ENCODE peak calls at places on chromosomes 5 and 9, in seven cellular contexts. J, S, F, K, E, P and V are unnamed samples.

GRCh38 chr9:131395745-131396479 is 2.0 kb downstream of the PRRC2B start:
- DNase-seq in J (no peak), S (no peak), F (no peak), K (no peak), E (no peak), P (peak; percentile 76), V (no peak)

GRCh38 chr9:34628656-34629491 is at the start of gene ARID3C:
- DNase-seq in J (no peak), S (no peak), F (peak; percentile 53), K (no peak), E (peak; percentile 47), P (peak; percentile 49), V (no peak)

GRCh38 chr5:72194846-72195245 is 87.6 kb downstream of the MAP1B start:
- DNase-seq in J (no peak), S (no peak), F (no peak), K (peak; percentile 24), E (no peak), P (no peak), V (no peak)

GRCh38 chr5:850511-851006 is at the start of gene ZDHHC11:
- DNase-seq in J (no peak), S (no peak), F (peak; percentile 28), K (no peak), E (peak; percentile 71), P (no peak), V (peak; percentile 44)

GRCh38 chr9:36484124-36484523 is 84.1 kb upstream of the RNF38 start:
- DNase-seq in J (no peak), S (no peak), F (no peak), K (no peak), E (no peak), P (no peak), V (no peak)

GRCh38 chr9:36584626-36585460 is 12.1 kb downstream of the MELK start:
- DNase-seq in J (peak; percentile 66), S (peak; percentile 79), F (no peak), K (peak; percentile 92), E (no peak), P (peak; percentile 64), V (no peak)

GRCh38 chr5:131532016-131532640 is 102.9 kb downstream of the RAPGEF6 start:
- DNase-seq in J (no peak), S (peak; percentile 16), F (no peak), K (no peak), E (no peak), P (no peak), V (no peak)

GRCh38 chr9:135888126-135888765 is 19.1 kb downstream of the CAMSAP1 start:
- DNase-seq in J (no peak), S (no peak), F (no peak), K (no peak), E (no peak), P (no peak), V (no peak)

GRCh38 chr9:127686461-127687393 is 20.1 kb upstream of the CFAP157 start:
- DNase-seq in J (no peak), S (no peak), F (no peak), K (no peak), E (no peak), P (peak; percentile 46), V (no peak)

GRCh38 chr5:91928751-91929521 is 545.8 kb upstream of the ARRDC3 start:
- DNase-seq in J (no peak), S (peak; percentile 39), F (no peak), K (peak; percentile 37), E (no peak), P (peak; percentile 30), V (no peak)

GRCh38 chr9:101737705-101738565 is 512 bp downstream of the GRIN3A start:
- DNase-seq in J (no peak), S (no peak), F (peak; percentile 47), K (no peak), E (peak; percentile 51), P (peak; percentile 9), V (peak; percentile 30)

DNA sequence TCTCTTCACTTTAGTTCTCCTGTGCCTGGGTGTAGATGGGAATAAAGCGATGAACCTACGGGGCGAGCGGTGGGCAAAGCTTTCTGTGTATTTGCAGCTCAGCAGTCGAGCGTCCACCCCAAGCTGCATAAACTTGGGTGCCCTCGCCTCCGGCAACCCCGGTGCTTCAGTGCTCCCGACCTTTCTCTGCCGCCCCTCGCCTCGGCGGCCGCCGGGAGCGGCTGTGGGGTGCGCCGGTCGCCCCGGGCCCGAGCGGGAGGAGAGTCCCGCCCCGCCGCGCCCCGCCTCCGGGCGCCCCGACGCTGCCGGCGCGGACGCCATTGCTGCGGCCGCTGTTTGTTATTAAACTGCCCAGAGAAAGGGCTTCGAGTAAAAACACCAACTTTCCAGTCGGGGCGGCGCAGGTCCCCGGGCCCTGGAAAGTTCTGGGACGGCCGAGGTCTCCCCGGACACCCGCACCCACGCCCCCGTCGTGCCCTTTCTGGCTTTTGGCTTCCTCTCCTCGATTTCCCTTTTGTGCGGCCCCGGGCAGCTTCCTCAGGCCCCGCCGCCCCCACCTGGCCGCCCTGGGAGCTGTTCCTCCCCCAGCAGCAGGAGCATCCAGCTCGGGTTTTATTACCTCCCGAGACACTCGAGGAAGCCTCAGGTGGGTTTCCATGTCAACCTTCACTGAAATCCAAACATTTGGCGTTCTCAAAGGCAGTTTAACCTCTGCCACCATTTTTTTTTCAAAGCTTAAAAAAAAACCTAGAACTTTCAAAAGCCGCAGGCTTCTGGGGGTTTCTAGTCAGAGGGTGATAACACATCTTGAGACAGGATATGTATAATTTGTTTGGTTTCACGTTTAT is 334.3 kb downstream of the CWC27 start:
- DNase-seq in J (no peak), S (peak; percentile 62), F (peak; percentile 62), K (peak; percentile 75), E (peak; percentile 76), P (peak; percentile 60), V (no peak)
- TF ChIP-seq CTCF in J (peak; percentile 42), S (no peak), F (no peak), K (no peak), E (no peak), P (peak; percentile 53), V (no peak)

GRCh38 chr5:78536797-78537196 is 111.8 kb downstream of the LHFPL2 start:
- DNase-seq in J (no peak), S (no peak), F (no peak), K (no peak), E (no peak), P (no peak), V (no peak)

GRCh38 chr5:78530342-78531096 is 118.1 kb downstream of the LHFPL2 start:
- DNase-seq in J (peak; percentile 97), S (peak; percentile 93), F (no peak), K (peak; percentile 100), E (no peak), P (peak; percentile 34), V (no peak)

GRCh38 chr5:78534148-78535009 is 114.2 kb downstream of the LHFPL2 start:
- DNase-seq in J (peak; percentile 90), S (peak; percentile 88), F (no peak), K (peak; percentile 87), E (no peak), P (no peak), V (no peak)

GRCh38 chr5:78537406-78537805 is 111.2 kb downstream of the LHFPL2 start:
- DNase-seq in J (no peak), S (no peak), F (no peak), K (no peak), E (no peak), P (no peak), V (no peak)

DNA sequence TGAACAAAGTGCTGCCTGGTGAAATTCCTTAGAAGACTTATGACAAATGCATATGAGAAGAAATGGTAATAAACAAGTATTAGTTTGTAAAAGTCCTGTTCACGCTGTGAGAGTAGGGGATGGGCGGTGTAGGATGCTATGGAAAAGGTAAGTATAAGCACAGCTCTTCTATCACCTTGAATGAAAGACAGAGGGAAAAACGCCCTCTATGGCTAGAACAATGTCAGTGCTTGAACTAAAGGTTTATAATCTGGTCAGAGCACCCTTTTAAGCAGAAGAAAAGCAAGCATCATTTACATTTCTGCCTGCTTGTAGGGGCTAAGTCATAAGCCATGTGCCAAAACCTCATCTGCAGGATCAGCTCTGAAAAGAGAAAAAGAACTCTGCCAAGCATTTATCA is 115.2 kb downstream of the LHFPL2 start:
- DNase-seq in J (no peak), S (peak; percentile 61), F (no peak), K (no peak), E (no peak), P (no peak), V (no peak)
- TF ChIP-seq CTCF in J (peak; percentile 53), S (peak; percentile 56), F (peak; percentile 19), K (peak; percentile 41), E (peak; percentile 67), P (peak; percentile 43), V (peak; percentile 58)

GRCh38 chr9:87266697-87267096 is 231.0 kb upstream of the DAPK1 start:
- DNase-seq in J (no peak), S (no peak), F (no peak), K (no peak), E (no peak), P (no peak), V (no peak)

GRCh38 chr9:87260171-87260570 is 237.5 kb upstream of the DAPK1 start:
- DNase-seq in J (no peak), S (no peak), F (no peak), K (no peak), E (no peak), P (no peak), V (no peak)

GRCh38 chr9:87267251-87267679 is 230.4 kb upstream of the DAPK1 start:
- DNase-seq in J (no peak), S (peak; percentile 75), F (no peak), K (no peak), E (no peak), P (no peak), V (no peak)

GRCh38 chr9:87259543-87259942 is 238.1 kb upstream of the DAPK1 start:
- DNase-seq in J (peak; percentile 39), S (peak; percentile 75), F (no peak), K (no peak), E (no peak), P (no peak), V (no peak)

GRCh38 chr9:87263291-87263690 is 234.4 kb upstream of the DAPK1 start:
- DNase-seq in J (no peak), S (no peak), F (peak; percentile 90), K (no peak), E (peak; percentile 92), P (no peak), V (no peak)
- TF ChIP-seq CTCF in J (peak; percentile 28), S (no peak), F (peak; percentile 46), K (no peak), E (peak; percentile 80), P (no peak), V (no peak)

GRCh38 chr5:10521466-10522223 is 42.2 kb upstream of the ANKRD33B start:
- DNase-seq in J (no peak), S (no peak), F (peak; percentile 45), K (no peak), E (peak; percentile 53), P (no peak), V (peak; percentile 18)
- TF ChIP-seq CTCF in J (peak; percentile 68), S (peak; percentile 51), F (peak; percentile 50), K (peak; percentile 43), E (peak; percentile 63), P (no peak), V (peak; percentile 55)

DNA sequence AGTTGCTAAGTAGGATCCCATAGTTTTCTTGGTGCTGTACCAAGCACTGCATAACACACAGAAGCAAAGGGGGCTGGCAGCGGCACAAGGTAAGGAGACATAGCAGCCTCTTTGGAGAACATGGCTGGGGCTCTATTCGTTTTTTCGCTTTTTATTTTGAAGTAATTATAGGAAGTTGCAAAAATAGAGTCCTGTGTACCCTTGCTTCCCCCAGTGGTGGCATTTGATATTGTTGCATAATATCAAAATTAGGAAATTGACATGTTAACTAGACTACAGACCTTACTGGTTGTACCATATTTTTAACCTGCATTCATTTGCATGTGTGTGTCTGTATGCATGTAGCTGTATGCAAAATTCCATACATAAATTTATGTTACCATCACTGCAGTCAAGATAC is 6.6 kb upstream of the UBQLN1 start:
- DNase-seq in J (no peak), S (no peak), F (no peak), K (no peak), E (no peak), P (no peak), V (no peak)
- TF ChIP-seq CTCF in J (peak; percentile 37), S (peak; percentile 42), F (no peak), K (peak; percentile 45), E (peak; percentile 20), P (peak; percentile 25), V (peak; percentile 38)